ENCODE peak calls at places on chromosomes 4 and X, in five cellular contexts. C, Z, O, M and R are unnamed samples.

GRCh38 chrX:122567911-122568310 is 616.2 kb upstream of the GRIA3 start:
- DNase-seq in Z (no peak), M (no peak), O (no peak), C (no peak), R (no peak)

GRCh38 chr4:126018274-126018673 is 703.5 kb downstream of the FAT4 start:
- DNase-seq in M (no peak), Z (no peak), O (no peak), C (no peak), R (no peak)

GRCh38 chr4:117560329-117560728 is 474.0 kb upstream of the NDST3 start:
- DNase-seq in M (peak), O (no peak), C (no peak), Z (no peak), R (no peak)

GRCh38 chr4:15493411-15493810 is 23.7 kb downstream of the CC2D2A start:
- DNase-seq in C (no peak), Z (no peak), O (no peak), M (no peak), R (no peak)

GRCh38 chr4:112234952-112235609 is 3.5 kb downstream of the AP1AR start:
- DNase-seq in Z (no peak), O (peak), C (peak), M (peak), R (peak)

GRCh38 chr4:1207603-1208265 is 35.4 kb upstream of the SPON2 start:
- DNase-seq in O (no peak), M (no peak), Z (peak), C (peak), R (no peak)

GRCh38 chr4:112511294-112512118 is 4.5 kb downstream of the NEUROG2 start:
- DNase-seq in O (no peak), M (no peak), Z (no peak), C (no peak), R (no peak)

GRCh38 chr4:14667624-14668295 is 334.5 kb upstream of the CPEB2 start:
- DNase-seq in Z (no peak), O (no peak), M (no peak), C (peak), R (no peak)

GRCh38 chr4:28787947-28788346 is 1927.3 kb downstream of the STIM2 start:
- DNase-seq in C (no peak), M (no peak), O (no peak), Z (no peak), R (no peak)

GRCh38 chrX:44344194-44344593 is 722 bp upstream of the EFHC2 start:
- DNase-seq in C (peak), O (peak), M (no peak), Z (peak), R (no peak)

GRCh38 chr4:165331823-165332222 is 4.4 kb downstream of the MSMO1 start:
- DNase-seq in M (no peak), Z (no peak), O (no peak), C (no peak), R (no peak)

GRCh38 chrX:114650351-114650750 is 66.5 kb downstream of the HTR2C start:
- DNase-seq in Z (no peak), O (no peak), M (no peak), C (no peak), R (no peak)

GRCh38 chr4:40890764-40891163 is 141.0 kb downstream of the NSUN7 start:
- DNase-seq in M (no peak), Z (no peak), O (no peak), C (no peak), R (no peak)

GRCh38 chr4:174522183-174523002 is at the start of gene HPGD:
- DNase-seq in Z (peak), C (peak), M (no peak), O (peak), R (no peak)

GRCh38 chrX:140050906-140051305 is 85.6 kb upstream of the CXorf66 start:
- DNase-seq in C (peak), Z (no peak), O (no peak), M (no peak), R (no peak)

GRCh38 chrX:134172588-134173259 is 64.3 kb upstream of the CCDC160 start:
- DNase-seq in Z (peak), M (no peak), C (peak), O (peak), R (no peak)

GRCh38 chr4:147408189-147408588 is 72.7 kb upstream of the EDNRA start:
- DNase-seq in O (no peak), M (no peak), Z (no peak), C (peak), R (no peak)

GRCh38 chr4:28357985-28358384 is 1497.3 kb downstream of the STIM2 start:
- DNase-seq in M (peak), O (no peak), Z (no peak), C (peak), R (no peak)

GRCh38 chrX:119989905-119990408 is 46.4 kb upstream of the NKAP start:
- DNase-seq in Z (no peak), C (no peak), M (no peak), O (no peak), R (no peak)

GRCh38 chr4:80173387-80173786 is 23.9 kb upstream of the PRDM8 start:
- DNase-seq in M (no peak), C (no peak), Z (no peak), O (peak), R (no peak)

GRCh38 chr4:80425701-80426100 is 90.2 kb downstream of the CFAP299 start:
- DNase-seq in O (no peak), M (no peak), Z (no peak), C (no peak), R (no peak)

GRCh38 chr4:76993787-76994641 is 44.5 kb downstream of the SEPTIN11 start:
- DNase-seq in C (no peak), O (peak), M (no peak), Z (no peak), R (no peak)

GRCh38 chr4:79935264-79935663 is 137.8 kb downstream of the ANTXR2 start:
- DNase-seq in Z (no peak), M (no peak), C (no peak), O (no peak), R (no peak)

GRCh38 chrX:131841496-131842410 is 181.3 kb upstream of the STK26 start:
- DNase-seq in O (peak), M (peak), C (peak), Z (no peak), R (no peak)

GRCh38 chrX:145817299-145817665 is 347 bp upstream of the SLITRK2 start:
- DNase-seq in C (no peak), Z (no peak), O (no peak), M (no peak), R (no peak)

GRCh38 chr4:4418676-4419370 is 31.9 kb downstream of the NSG1 start:
- DNase-seq in Z (peak), M (no peak), C (peak), O (no peak), R (no peak)

GRCh38 chr4:148757171-148757570 is 315.0 kb upstream of the NR3C2 start:
- DNase-seq in O (no peak), M (no peak), Z (no peak), C (no peak), R (no peak)

GRCh38 chr4:150010525-150011126 is 67.6 kb upstream of the DCLK2 start:
- DNase-seq in C (peak), M (peak), O (peak), Z (no peak), R (no peak)

GRCh38 chrX:72268601-72269365 is 8.3 kb downstream of the RPS4X start:
- DNase-seq in O (no peak), M (no peak), Z (no peak), C (no peak), R (no peak)

GRCh38 chrX:69505772-69506616 is 1.9 kb downstream of the NALF2 start:
- DNase-seq in M (no peak), C (no peak), Z (no peak), O (no peak), R (no peak)

GRCh38 chr4:166622425-166622977 is 611.8 kb downstream of the SPOCK3 start:
- DNase-seq in M (no peak), C (no peak), O (no peak), Z (no peak), R (no peak)

GRCh38 chr4:1298461-1298860 is 8.8 kb downstream of the MAEA start:
- DNase-seq in Z (peak), C (no peak), M (no peak), O (peak), R (no peak)

GRCh38 chr4:110196206-110196870 is 2.1 kb downstream of the ELOVL6 start:
- DNase-seq in M (no peak), Z (peak), C (peak), O (peak), R (no peak)

GRCh38 chr4:141565379-141566089 is 70.8 kb upstream of the IL15 start:
- DNase-seq in O (no peak), Z (no peak), C (no peak), M (no peak), R (no peak)

GRCh38 chr4:109816082-109816442 is 500 bp downstream of the GAR1 start:
- DNase-seq in C (no peak), Z (peak), O (peak), M (no peak), R (no peak)

GRCh38 chr4:84965558-84966381 is 720 bp downstream of the WDFY3 start:
- DNase-seq in Z (no peak), C (peak), O (peak), M (no peak), R (peak)

GRCh38 chr4:97153042-97153441 is 990.2 kb downstream of the STPG2 start:
- DNase-seq in Z (no peak), C (no peak), M (peak), O (no peak), R (no peak)
- TF ChIP-seq CTCF in Z (no peak), C (no peak), M (peak), O (no peak), R (no peak)

DNA sequence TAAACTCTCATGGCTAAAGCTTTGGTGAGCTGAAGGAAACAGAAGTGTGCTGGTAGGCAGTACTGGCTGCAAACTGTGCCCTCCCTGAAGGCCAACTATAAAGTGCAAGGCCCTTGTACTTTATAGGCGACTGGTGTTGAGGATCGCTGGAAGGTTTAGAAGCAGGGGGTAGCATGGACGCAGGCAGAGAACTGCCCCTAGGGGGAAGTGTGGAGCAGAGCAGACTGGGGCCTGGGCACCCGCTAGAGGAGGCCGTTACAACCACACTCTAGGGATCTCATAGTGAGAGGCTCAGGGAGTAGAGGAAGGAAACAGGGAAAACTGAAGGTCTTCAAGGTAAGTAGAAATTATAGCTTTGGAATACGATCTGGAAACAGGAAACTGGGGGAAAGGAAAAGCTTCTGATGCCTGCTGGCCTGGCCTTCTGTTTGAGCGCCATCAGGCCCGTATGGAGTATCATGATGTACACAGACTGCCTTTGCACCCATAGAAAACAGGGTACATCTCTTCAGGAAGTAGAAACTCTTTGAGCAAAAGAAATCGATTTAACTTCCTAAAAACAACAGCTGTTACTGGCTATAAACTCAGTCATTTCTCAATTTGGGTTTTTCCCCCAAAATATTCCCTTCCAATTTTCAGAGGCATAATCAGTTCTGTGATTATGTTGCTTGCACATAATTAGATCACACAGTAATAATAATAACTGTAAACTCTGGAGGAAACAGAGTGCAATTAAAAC is 23.9 kb upstream of the TMSB4X start:
- DNase-seq in Z (peak), C (no peak), M (no peak), O (no peak), R (no peak)
- TF ChIP-seq CTCF in Z (peak), C (no peak), M (peak), O (peak), R (no peak)

DNA sequence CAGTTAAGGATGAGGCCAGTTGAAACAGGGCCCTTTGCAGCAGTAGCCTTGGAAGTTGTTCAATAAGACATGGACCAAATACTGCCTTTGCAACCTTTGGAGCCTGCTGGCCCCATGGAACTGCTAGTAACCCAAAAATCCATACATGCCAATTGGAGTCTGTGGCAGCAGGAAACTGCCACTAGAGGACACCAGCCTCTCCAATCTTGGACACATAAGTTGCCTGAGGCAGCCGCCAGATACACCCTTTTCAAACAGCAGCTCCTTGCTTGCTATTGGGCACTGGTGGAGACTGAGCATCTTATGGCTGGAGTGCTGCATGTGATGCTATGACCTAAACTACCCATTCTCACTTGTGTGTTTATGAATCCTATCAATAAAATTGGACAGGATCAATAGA is 14.8 kb upstream of the LAP3 start:
- DNase-seq in O (no peak), M (no peak), Z (no peak), C (peak), R (no peak)
- TF ChIP-seq CTCF in O (no peak), M (peak), Z (no peak), C (no peak), R (no peak)

GRCh38 chrX:88425739-88426138 is 321.3 kb upstream of the CPXCR1 start:
- DNase-seq in Z (no peak), M (no peak), O (no peak), C (no peak), R (no peak)
- TF ChIP-seq CTCF in Z (no peak), M (no peak), O (no peak), C (no peak), R (no peak)